ENCODE peak calls at places on chromosomes 13 and 19, in eight cellular contexts. R is kidney, C is fibroblast of the aortic adventitia, L is epithelial cell of esophagus, P is IMR-90, H is RWPE1, X is B cell, J is heart right ventricle. N is an unnamed sample.

GRCh38 chr19:1956868-1957492 is 16.0 kb downstream of the CSNK1G2 start:
- DNase-seq in R (peak; percentile 63), C (no peak), L (no peak), P (no peak), H (no peak), X (no peak), J (no peak), N (no peak)

GRCh38 chr13:105579821-105580707 is 955.4 kb downstream of the EFNB2 start:
- DNase-seq in R (no peak), C (no peak), L (peak; percentile 95), P (no peak), H (peak; percentile 54), X (no peak), J (no peak), N (no peak)

GRCh38 chr19:12969292-12969988 is at the start of gene DAND5:
- DNase-seq in R (no peak), C (no peak), L (no peak), P (no peak), H (no peak), X (no peak), J (peak; percentile 63), N (no peak)

GRCh38 chr13:77429320-77430142 is 102.6 kb upstream of the MYCBP2 start:
- DNase-seq in R (no peak), C (no peak), L (peak; percentile 15), P (no peak), H (no peak), X (peak; percentile 68), J (no peak), N (no peak)

GRCh38 chr19:56084835-56085536 is 36.1 kb downstream of the ZNF787 start:
- DNase-seq in R (no peak), C (no peak), L (no peak), P (no peak), H (no peak), X (no peak), J (no peak), N (no peak)

GRCh38 chr13:54433511-54434206 is 1405.0 kb downstream of the OLFM4 start:
- DNase-seq in R (no peak), C (no peak), L (no peak), P (no peak), H (no peak), X (no peak), J (no peak), N (no peak)

GRCh38 chr13:93549326-93549855 is 322.8 kb downstream of the GPC6 start:
- DNase-seq in R (no peak), C (peak; percentile 9), L (no peak), P (no peak), H (no peak), X (no peak), J (no peak), N (no peak)

GRCh38 chr19:13953021-13953531 is 767 bp downstream of the DCAF15 start:
- DNase-seq in R (peak; percentile 78), C (peak; percentile 57), L (peak; percentile 79), P (peak; percentile 39), H (peak; percentile 67), X (no peak), J (peak; percentile 45), N (peak; percentile 71)

GRCh38 chr13:69331245-69331644 is 776.4 kb upstream of the ATXN8OS start:
- DNase-seq in R (no peak), C (no peak), L (no peak), P (no peak), H (no peak), X (no peak), J (no peak), N (no peak)

GRCh38 chr13:47831265-47831664 is 169.8 kb downstream of the SUCLA2 start:
- DNase-seq in R (no peak), C (peak; percentile 8), L (peak; percentile 77), P (peak; percentile 23), H (no peak), X (no peak), J (no peak), N (peak; percentile 59)

GRCh38 chr13:57716295-57716694 is 84.8 kb downstream of the PCDH17 start:
- DNase-seq in R (no peak), C (no peak), L (peak; percentile 18), P (no peak), H (no peak), X (no peak), J (no peak), N (peak; percentile 34)

GRCh38 chr13:36261976-36262375 is 35.6 kb downstream of the CCDC169 start:
- DNase-seq in R (no peak), C (peak; percentile 32), L (no peak), P (no peak), H (no peak), X (no peak), J (no peak), N (peak; percentile 3)

GRCh38 chr13:46665630-46666482 is 112.9 kb downstream of the LRCH1 start:
- DNase-seq in R (no peak), C (no peak), L (peak; percentile 14), P (no peak), H (no peak), X (no peak), J (no peak), N (no peak)

GRCh38 chr19:41708481-41708880 is at the start of gene CEACAM5:
- DNase-seq in R (no peak), C (no peak), L (no peak), P (no peak), H (no peak), X (no peak), J (no peak), N (no peak)

GRCh38 chr19:623974-624373 is 9.4 kb downstream of the POLRMT start:
- DNase-seq in R (no peak), C (peak; percentile 24), L (no peak), P (peak; percentile 82), H (no peak), X (no peak), J (no peak), N (no peak)

GRCh38 chr13:112776354-112776753 is 86.5 kb downstream of the ATP11A start:
- DNase-seq in R (no peak), C (no peak), L (no peak), P (no peak), H (no peak), X (no peak), J (no peak), N (no peak)

GRCh38 chr13:25874907-25875306 is 176.9 kb downstream of the SHISA2 start:
- DNase-seq in R (no peak), C (no peak), L (no peak), P (no peak), H (no peak), X (no peak), J (no peak), N (no peak)

GRCh38 chr19:45507864-45508680 is 793 bp downstream of the VASP start:
- DNase-seq in R (peak; percentile 89), C (peak; percentile 31), L (peak; percentile 50), P (no peak), H (no peak), X (peak; percentile 62), J (no peak), N (peak; percentile 35)

GRCh38 chr13:113765241-113765910 is 6.3 kb downstream of the TMEM255B start:
- DNase-seq in R (no peak), C (no peak), L (no peak), P (no peak), H (no peak), X (no peak), J (no peak), N (no peak)

GRCh38 chr13:109114991-109115390 is 485.6 kb downstream of the MYO16 start:
- DNase-seq in R (no peak), C (no peak), L (no peak), P (no peak), H (no peak), X (no peak), J (no peak), N (no peak)

GRCh38 chr13:97658556-97658955 is 224.6 kb downstream of the RAP2A start:
- DNase-seq in R (no peak), C (no peak), L (no peak), P (no peak), H (no peak), X (no peak), J (no peak), N (no peak)
- TF ChIP-seq CTCF in R (no peak), C (no peak), L (no peak), P (no peak), H (no peak), X (no peak), J (no peak), N (no peak)

GRCh38 chr19:51521796-51522195 is 9.7 kb downstream of the SIGLEC6 start:
- DNase-seq in R (no peak), C (no peak), L (no peak), P (no peak), H (no peak), X (no peak), J (no peak), N (no peak)

GRCh38 chr19:51525731-51526130 is 5.7 kb downstream of the SIGLEC6 start:
- DNase-seq in R (no peak), C (no peak), L (no peak), P (no peak), H (no peak), X (no peak), J (no peak), N (no peak)

GRCh38 chr19:51524661-51525264 is 6.7 kb downstream of the SIGLEC6 start:
- DNase-seq in R (no peak), C (no peak), L (no peak), P (no peak), H (no peak), X (no peak), J (no peak), N (no peak)

GRCh38 chr19:51521357-51521756 is 10.1 kb downstream of the SIGLEC6 start:
- DNase-seq in R (no peak), C (no peak), L (no peak), P (no peak), H (no peak), X (no peak), J (no peak), N (no peak)

GRCh38 chr19:51520710-51521109 is 10.8 kb downstream of the SIGLEC6 start:
- DNase-seq in R (no peak), C (no peak), L (no peak), P (no peak), H (no peak), X (no peak), J (no peak), N (no peak)
- TF ChIP-seq CTCF in R (no peak), C (no peak), L (no peak), P (no peak), H (no peak), X (no peak), J (no peak), N (no peak)

GRCh38 chr19:43766755-43767043 is 11.9 kb upstream of the SMG9 start:
- DNase-seq in R (no peak), C (no peak), L (no peak), P (no peak), H (no peak), X (no peak), J (no peak), N (no peak)
- TF ChIP-seq CTCF in R (no peak), C (no peak), L (no peak), P (no peak), H (peak; percentile 34), X (no peak), J (no peak), N (no peak)

DNA sequence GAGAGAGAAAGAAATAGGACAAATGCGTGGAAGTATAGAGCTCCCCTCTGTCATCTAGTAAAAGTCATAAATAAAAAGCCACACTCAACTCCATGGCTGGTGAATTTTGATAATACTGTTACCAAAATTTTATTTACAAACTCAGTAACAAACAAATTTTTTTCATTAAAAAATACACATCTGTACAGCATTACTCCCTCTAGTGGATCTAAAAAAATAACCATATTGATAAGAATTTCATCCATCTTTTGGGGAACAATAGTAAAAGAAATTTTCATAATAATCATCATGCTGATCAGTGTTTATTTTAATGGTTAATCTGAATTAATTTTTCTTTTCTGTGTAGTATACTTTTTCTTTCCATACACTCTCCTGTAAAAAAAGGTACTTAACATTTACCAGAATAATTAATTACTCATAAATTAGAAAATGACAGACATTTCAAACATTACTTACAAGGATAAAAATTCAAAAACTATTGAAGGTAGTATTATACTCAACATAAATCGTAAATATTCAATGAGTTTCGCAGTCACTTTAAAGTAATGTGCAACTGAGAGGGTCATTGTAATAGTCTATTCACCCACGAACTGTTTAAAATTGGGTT is 173.5 kb upstream of the LSM14A start:
- DNase-seq in R (no peak), C (peak; percentile 23), L (peak; percentile 13), P (no peak), H (peak; percentile 20), X (no peak), J (no peak), N (peak; percentile 5)
- TF ChIP-seq CTCF in R (no peak), C (peak; percentile 31), L (peak; percentile 25), P (peak; percentile 43), H (peak; percentile 60), X (peak; percentile 61), J (peak; percentile 56), N (peak; percentile 28)